ENCODE peak calls at places on chromosome 6, in four cellular contexts. T is HFF-Myc; G is CD8-positive, alpha-beta T cell; V is AG09309. R is an unnamed sample.

GRCh38 chr6:155177369-155177961 is 86.3 kb upstream of the CLDN20 start:
- DNase-seq in T (no peak), G (no peak), V (no peak), R (peak; percentile 39)

GRCh38 chr6:98838027-98838426 is 3.7 kb downstream of the POU3F2 start:
- DNase-seq in T (no peak), G (no peak), V (no peak), R (no peak)

GRCh38 chr6:6942826-6943225 is 164.9 kb upstream of the RREB1 start:
- DNase-seq in T (no peak), G (no peak), V (peak; percentile 46), R (no peak)

GRCh38 chr6:16698163-16698533 is 63.1 kb downstream of the ATXN1 start:
- DNase-seq in T (no peak), G (no peak), V (no peak), R (no peak)

GRCh38 chr6:116370717-116371383 is at the start of gene DSE:
- DNase-seq in T (no peak), G (peak; percentile 60), V (peak; percentile 49), R (peak; percentile 78)

GRCh38 chr6:41071501-41071922 is 644 bp downstream of the OARD1 start:
- DNase-seq in T (no peak), G (no peak), V (no peak), R (no peak)

GRCh38 chr6:163253556-163254213 is 160.8 kb upstream of the QKI start:
- DNase-seq in T (no peak), G (no peak), V (no peak), R (no peak)

GRCh38 chr6:162706236-162706635 is 21.3 kb downstream of the PRKN start:
- DNase-seq in T (no peak), G (no peak), V (no peak), R (no peak)

GRCh38 chr6:132147530-132148011 is 196.4 kb upstream of the CCN2 start:
- DNase-seq in T (peak; percentile 96), G (no peak), V (peak; percentile 100), R (peak; percentile 98)

GRCh38 chr6:118377711-118378414 is 170.2 kb upstream of the PLN start:
- DNase-seq in T (no peak), G (no peak), V (no peak), R (no peak)

GRCh38 chr6:76942203-76942971 is 520.9 kb downstream of the HTR1B start:
- DNase-seq in T (no peak), G (no peak), V (no peak), R (no peak)

GRCh38 chr6:165834613-165835259 is 171.7 kb upstream of the PDE10A start:
- DNase-seq in T (no peak), G (no peak), V (no peak), R (no peak)

GRCh38 chr6:511488-512137 is 120.1 kb downstream of the IRF4 start:
- DNase-seq in T (no peak), G (no peak), V (no peak), R (no peak)

GRCh38 chr6:170134077-170135040 is 156.5 kb downstream of the DLL1 start:
- DNase-seq in T (no peak), G (no peak), V (no peak), R (no peak)

GRCh38 chr6:113820751-113821150 is 36.4 kb upstream of the MARCKS start:
- DNase-seq in T (no peak), G (no peak), V (no peak), R (no peak)

GRCh38 chr6:169165561-169166300 is 87.9 kb downstream of the THBS2 start:
- DNase-seq in T (no peak), G (no peak), V (no peak), R (no peak)

GRCh38 chr6:3068329-3069223 is at the start of gene RIPK1:
- DNase-seq in T (no peak), G (peak; percentile 92), V (no peak), R (peak; percentile 74)
- TF ChIP-seq CTCF in T (peak; percentile 14), G (peak; percentile 33), V (peak; percentile 18), R (peak; percentile 37)

DNA sequence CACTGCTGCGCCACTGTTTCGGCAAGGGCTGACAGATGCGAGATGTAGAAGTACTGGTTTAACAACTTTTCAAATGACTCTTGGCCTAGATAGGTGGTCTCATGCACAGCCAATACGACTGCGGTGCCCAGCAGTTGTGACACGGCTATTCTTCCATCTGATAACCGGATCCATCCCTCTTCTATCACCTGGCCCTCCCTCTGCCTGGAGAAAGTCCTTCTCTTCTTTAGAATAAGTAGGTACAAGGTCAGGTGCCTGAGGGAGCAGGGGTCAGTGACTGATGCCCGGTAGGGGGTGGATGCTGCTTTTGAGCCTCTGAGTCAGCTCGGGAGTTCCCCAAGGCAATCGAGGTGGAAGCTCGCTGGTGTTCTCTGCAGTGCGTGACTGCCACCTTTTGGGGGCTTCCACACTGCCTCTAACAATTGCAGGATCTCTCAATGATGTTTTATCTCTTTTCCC is 166.8 kb upstream of the GRIK2 start:
- DNase-seq in T (peak; percentile 30), G (no peak), V (no peak), R (no peak)
- TF ChIP-seq CTCF in T (peak; percentile 71), G (no peak), V (no peak), R (no peak)

DNA sequence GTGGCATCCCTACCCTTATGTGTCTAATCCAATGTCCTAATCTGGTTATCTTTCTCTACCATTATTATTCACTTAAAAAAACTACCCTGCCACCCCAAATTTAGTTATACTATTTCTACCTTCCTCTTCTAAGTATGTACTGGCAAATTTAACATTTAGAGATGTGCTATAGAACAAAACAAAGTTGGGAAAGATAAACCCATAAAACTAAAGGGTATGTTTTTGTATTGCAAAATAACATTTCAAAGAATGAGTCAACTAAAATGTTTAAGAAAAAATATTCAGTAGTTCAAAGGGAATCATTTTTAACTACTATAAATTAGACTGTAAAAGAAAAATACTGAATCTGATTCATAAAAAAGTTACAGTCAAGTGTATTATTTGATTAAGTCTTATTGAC is 103.1 kb downstream of the LMBRD1 start:
- DNase-seq in T (no peak), G (no peak), V (peak; percentile 5), R (no peak)
- TF ChIP-seq CTCF in T (no peak), G (no peak), V (no peak), R (no peak)

GRCh38 chr6:122180132-122180531 is 219.3 kb upstream of the HSF2 start:
- DNase-seq in T (no peak), G (no peak), V (peak; percentile 3), R (peak; percentile 5)
- TF ChIP-seq CTCF in T (peak; percentile 29), G (no peak), V (peak; percentile 54), R (peak; percentile 57)

GRCh38 chr6:14065350-14065749 is 52.2 kb upstream of the CD83 start:
- DNase-seq in T (no peak), G (no peak), V (no peak), R (no peak)

GRCh38 chr6:14068133-14068532 is 49.4 kb upstream of the CD83 start:
- DNase-seq in T (no peak), G (no peak), V (peak; percentile 73), R (peak; percentile 30)

GRCh38 chr6:14070457-14070856 is 47.1 kb upstream of the CD83 start:
- DNase-seq in T (no peak), G (no peak), V (no peak), R (no peak)

GRCh38 chr6:14068623-14069022 is 48.9 kb upstream of the CD83 start:
- DNase-seq in T (no peak), G (no peak), V (no peak), R (no peak)

GRCh38 chr6:14066782-14067406 is 50.7 kb upstream of the CD83 start:
- DNase-seq in T (peak; percentile 57), G (no peak), V (no peak), R (peak; percentile 31)
- TF ChIP-seq CTCF in T (peak; percentile 47), G (peak; percentile 60), V (peak; percentile 46), R (peak; percentile 59)

DNA sequence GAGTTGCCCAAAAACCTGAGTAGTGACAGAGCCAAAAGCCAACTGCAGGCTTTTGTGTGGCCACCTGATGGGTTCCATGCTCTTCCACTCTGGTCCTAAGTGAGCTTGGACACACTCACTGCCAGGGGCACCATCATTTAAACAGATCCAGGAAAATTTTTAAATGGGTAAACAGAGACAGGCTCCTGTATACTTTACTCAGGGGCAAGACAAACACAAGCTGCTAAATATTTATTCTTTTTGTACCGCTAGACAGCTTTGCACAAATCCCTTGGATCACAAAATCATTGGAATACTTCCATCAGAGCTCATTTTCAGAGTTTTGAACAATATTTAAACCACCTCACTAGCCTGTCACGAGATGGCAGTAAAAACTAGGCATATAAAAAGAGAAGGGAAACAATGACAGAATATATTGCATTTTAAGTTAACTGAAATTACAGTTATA is 31.4 kb downstream of the GCLC start:
- DNase-seq in T (no peak), G (no peak), V (no peak), R (no peak)
- TF ChIP-seq CTCF in T (no peak), G (no peak), V (no peak), R (no peak)